ENCODE peak calls at places on chromosomes 13 and 19, in ten cellular contexts. Y is choroid plexus epithelial cell; L is T-cell; D is left colon; Q is uterus; R is stimulated activated CD4-positive, alpha-beta T cell treated with anti-CD3 and anti-CD28 coated beads, Interleukin-4, amount 100 ng/mL, for 24 hours; N is activated CD8-positive, alpha-beta T cell treated with anti-CD3 and anti-CD28 coated beads, Interleukin-2, amount 10 ng/mL, durations not matched to agents 7 days and 5 days; E is hepatic stellate cell; C is Right ventricle myocardium superior; G is lower leg skin. M is an unnamed sample.

GRCh38 chr19:41753159-41753558 is 2.2 kb upstream of the CEACAM6 start:
- DNase-seq in Y (peak), L (peak), D (peak), Q (no peak), R (peak), N (peak), E (peak), C (peak), G (peak), M (peak)

GRCh38 chr19:40611096-40611495 is 9.9 kb downstream of the LTBP4 start:
- DNase-seq in Y (no peak), L (no peak), D (peak), Q (no peak), R (no peak), N (no peak), E (no peak), C (no peak), G (no peak), M (no peak)

GRCh38 chr19:52991484-52991883 is 22.2 kb upstream of the ERVV-1 start:
- DNase-seq in Y (peak), L (no peak), D (no peak), Q (no peak), R (no peak), N (no peak), E (peak), C (no peak), G (no peak), M (no peak)

GRCh38 chr13:28495586-28496564 is 947 bp upstream of the FLT1 start:
- DNase-seq in Y (no peak), L (no peak), D (no peak), Q (no peak), R (no peak), N (no peak), E (no peak), C (no peak), G (no peak), M (no peak)

GRCh38 chr13:110107568-110108347 is 199.2 kb downstream of the COL4A1 start:
- DNase-seq in Y (peak), L (no peak), D (no peak), Q (no peak), R (no peak), N (peak), E (no peak), C (no peak), G (peak), M (no peak)

GRCh38 chr13:99067160-99067985 is 89.5 kb upstream of the DOCK9 start:
- DNase-seq in Y (peak), L (no peak), D (peak), Q (no peak), R (no peak), N (no peak), E (peak), C (no peak), G (no peak), M (no peak)

GRCh38 chr13:74575729-74576125 is 441.5 kb upstream of the KLF12 start:
- DNase-seq in Y (peak), L (peak), D (peak), Q (peak), R (peak), N (peak), E (peak), C (peak), G (peak), M (peak)

GRCh38 chr19:15437355-15438123 is 12.2 kb downstream of the WIZ start:
- DNase-seq in Y (peak), L (no peak), D (no peak), Q (peak), R (no peak), N (no peak), E (peak), C (no peak), G (no peak), M (no peak)

GRCh38 chr13:22077205-22077683 is 406.4 kb downstream of the FGF9 start:
- DNase-seq in Y (no peak), L (no peak), D (no peak), Q (no peak), R (no peak), N (no peak), E (no peak), C (no peak), G (no peak), M (no peak)

GRCh38 chr19:35592226-35592625 is 6.3 kb downstream of the PMIS2 start:
- DNase-seq in Y (peak), L (no peak), D (no peak), Q (no peak), R (peak), N (peak), E (peak), C (no peak), G (no peak), M (peak)

GRCh38 chr19:601310-601709 is 11.6 kb downstream of the HCN2 start:
- DNase-seq in Y (no peak), L (no peak), D (no peak), Q (no peak), R (no peak), N (no peak), E (no peak), C (no peak), G (no peak), M (no peak)

GRCh38 chr13:36533806-36534205 is 101.5 kb downstream of the CCNA1 start:
- DNase-seq in Y (no peak), L (no peak), D (no peak), Q (no peak), R (no peak), N (no peak), E (no peak), C (no peak), G (no peak), M (no peak)

GRCh38 chr13:30307194-30307965 is at the start of gene KATNAL1:
- DNase-seq in Y (peak), L (peak), D (peak), Q (peak), R (peak), N (peak), E (peak), C (peak), G (peak), M (peak)

GRCh38 chr19:37362733-37363132 is 8.2 kb upstream of the ZNF527 start:
- DNase-seq in Y (peak), L (no peak), D (peak), Q (no peak), R (no peak), N (no peak), E (no peak), C (no peak), G (no peak), M (no peak)

GRCh38 chr19:45258862-45259261 is 7.8 kb downstream of the MARK4 start:
- DNase-seq in Y (no peak), L (no peak), D (no peak), Q (no peak), R (no peak), N (no peak), E (no peak), C (no peak), G (no peak), M (no peak)

GRCh38 chr13:50435011-50435410 is 408.5 kb downstream of the DLEU7 start:
- DNase-seq in Y (no peak), L (no peak), D (no peak), Q (no peak), R (no peak), N (no peak), E (no peak), C (no peak), G (no peak), M (no peak)

GRCh38 chr19:2503521-2504109 is 27.7 kb downstream of the GADD45B start:
- DNase-seq in Y (peak), L (peak), D (no peak), Q (no peak), R (peak), N (peak), E (peak), C (no peak), G (peak), M (no peak)

GRCh38 chr19:31332096-31332495 is 17.1 kb downstream of the TSHZ3 start:
- DNase-seq in Y (peak), L (no peak), D (no peak), Q (no peak), R (no peak), N (no peak), E (no peak), C (no peak), G (no peak), M (no peak)

GRCh38 chr13:113464476-113464875 is 11.2 kb upstream of the ADPRHL1 start:
- DNase-seq in Y (no peak), L (no peak), D (no peak), Q (no peak), R (no peak), N (peak), E (no peak), C (no peak), G (no peak), M (no peak)

GRCh38 chr19:38452430-38453366 is 19.2 kb downstream of the RYR1 start:
- DNase-seq in Y (no peak), L (no peak), D (peak), Q (no peak), R (peak), N (peak), E (no peak), C (no peak), G (no peak), M (no peak)

GRCh38 chr19:1650627-1651009 is 1.8 kb downstream of the TCF3 start:
- DNase-seq in Y (peak), L (peak), D (no peak), Q (no peak), R (peak), N (peak), E (peak), C (no peak), G (no peak), M (no peak)

M was measured in globus pallidus.